ENCODE peak calls at places on chromosomes 6 and 20, in six cellular contexts. One of them, this sample, is unnamed.

GRCh38 chr20:14664101-14664500 is 326.7 kb upstream of the FLRT3 start:
- DNase-seq in HepG2: no peak
- DNase-seq in H1: no peak
- DNase-seq in SK-N-SH: no peak
- DNase-seq in HL-60: no peak
- DNase-seq in K562: no peak
- DNase-seq in this sample: no peak

GRCh38 chr6:44512868-44513641 is 125.5 kb downstream of the CDC5L start:
- DNase-seq in HepG2: no peak
- DNase-seq in H1: peak
- DNase-seq in SK-N-SH: no peak
- DNase-seq in HL-60: no peak
- DNase-seq in K562: peak
- DNase-seq in this sample: no peak

GRCh38 chr6:43990627-43991619 is 136.3 kb downstream of the MRPL14 start:
- DNase-seq in HepG2: peak
- DNase-seq in H1: no peak
- DNase-seq in SK-N-SH: peak
- DNase-seq in HL-60: no peak
- DNase-seq in K562: peak
- DNase-seq in this sample: no peak

GRCh38 chr6:3176562-3177355 is 19.4 kb upstream of the TUBB2A start:
- DNase-seq in HepG2: peak
- DNase-seq in H1: no peak
- DNase-seq in SK-N-SH: no peak
- DNase-seq in HL-60: peak
- DNase-seq in K562: peak
- DNase-seq in this sample: no peak

GRCh38 chr6:3819161-3820110 is 29.7 kb upstream of the FAM50B start:
- DNase-seq in HepG2: no peak
- DNase-seq in H1: no peak
- DNase-seq in SK-N-SH: no peak
- DNase-seq in HL-60: no peak
- DNase-seq in K562: no peak
- DNase-seq in this sample: no peak

GRCh38 chr6:56368484-56368883 is 121.1 kb upstream of the COL21A1 start:
- DNase-seq in HepG2: peak
- DNase-seq in H1: no peak
- DNase-seq in SK-N-SH: no peak
- DNase-seq in HL-60: no peak
- DNase-seq in K562: no peak
- DNase-seq in this sample: no peak

GRCh38 chr6:148064406-148065134 is 278.1 kb upstream of the SASH1 start:
- DNase-seq in HepG2: no peak
- DNase-seq in H1: no peak
- DNase-seq in SK-N-SH: no peak
- DNase-seq in HL-60: no peak
- DNase-seq in K562: no peak
- DNase-seq in this sample: no peak

GRCh38 chr6:44505751-44506150 is 118.2 kb downstream of the CDC5L start:
- DNase-seq in HepG2: no peak
- DNase-seq in H1: peak
- DNase-seq in SK-N-SH: no peak
- DNase-seq in HL-60: no peak
- DNase-seq in K562: no peak
- DNase-seq in this sample: no peak

GRCh38 chr6:125952764-125953501 is 3.6 kb upstream of the HINT3 start:
- DNase-seq in HepG2: peak
- DNase-seq in H1: peak
- DNase-seq in SK-N-SH: peak
- DNase-seq in HL-60: peak
- DNase-seq in K562: no peak
- DNase-seq in this sample: no peak

GRCh38 chr20:20594171-20594530 is 118.3 kb downstream of the RALGAPA2 start:
- DNase-seq in HepG2: peak
- DNase-seq in H1: no peak
- DNase-seq in SK-N-SH: peak
- DNase-seq in HL-60: no peak
- DNase-seq in K562: no peak
- DNase-seq in this sample: no peak

GRCh38 chr6:158328446-158328845 is 16.2 kb downstream of the TULP4 start:
- DNase-seq in HepG2: no peak
- DNase-seq in H1: no peak
- DNase-seq in SK-N-SH: no peak
- DNase-seq in HL-60: no peak
- DNase-seq in K562: no peak
- DNase-seq in this sample: no peak

GRCh38 chr6:84763397-84764331 is 734 bp downstream of the TBX18 start:
- DNase-seq in HepG2: no peak
- DNase-seq in H1: peak
- DNase-seq in SK-N-SH: peak
- DNase-seq in HL-60: peak
- DNase-seq in K562: peak
- DNase-seq in this sample: no peak

GRCh38 chr6:99951016-99951805 is 42.8 kb downstream of the MCHR2 start:
- DNase-seq in HepG2: no peak
- DNase-seq in H1: no peak
- DNase-seq in SK-N-SH: no peak
- DNase-seq in HL-60: no peak
- DNase-seq in K562: no peak
- DNase-seq in this sample: no peak

GRCh38 chr6:112117554-112117953 is 30.2 kb downstream of the FAM229B start:
- DNase-seq in HepG2: no peak
- DNase-seq in H1: no peak
- DNase-seq in SK-N-SH: no peak
- DNase-seq in HL-60: no peak
- DNase-seq in K562: peak
- DNase-seq in this sample: no peak

GRCh38 chr20:52003976-52004375 is 187.6 kb downstream of the ZFP64 start:
- DNase-seq in HepG2: no peak
- DNase-seq in H1: no peak
- DNase-seq in SK-N-SH: no peak
- DNase-seq in HL-60: no peak
- DNase-seq in K562: no peak
- DNase-seq in this sample: no peak

GRCh38 chr6:65531545-65531944 is 175.5 kb downstream of the EYS start:
- DNase-seq in HepG2: no peak
- DNase-seq in H1: no peak
- DNase-seq in SK-N-SH: peak
- DNase-seq in HL-60: no peak
- DNase-seq in K562: no peak
- DNase-seq in this sample: no peak

GRCh38 chr6:16787128-16787685 is 25.9 kb upstream of the ATXN1 start:
- DNase-seq in HepG2: no peak
- DNase-seq in H1: no peak
- DNase-seq in SK-N-SH: no peak
- DNase-seq in HL-60: no peak
- DNase-seq in K562: no peak
- DNase-seq in this sample: no peak

GRCh38 chr6:113595921-113596376 is 261.2 kb upstream of the MARCKS start:
- DNase-seq in HepG2: no peak
- DNase-seq in H1: no peak
- DNase-seq in SK-N-SH: no peak
- DNase-seq in HL-60: no peak
- DNase-seq in K562: no peak
- DNase-seq in this sample: no peak

GRCh38 chr20:32792316-32792715 is 27.4 kb upstream of the MAPRE1 start:
- DNase-seq in HepG2: peak
- DNase-seq in H1: no peak
- DNase-seq in SK-N-SH: no peak
- DNase-seq in HL-60: peak
- DNase-seq in K562: peak
- DNase-seq in this sample: peak

GRCh38 chr6:4017847-4018193 is 61.1 kb downstream of the FAM217A start:
- DNase-seq in HepG2: peak
- DNase-seq in H1: no peak
- DNase-seq in SK-N-SH: peak
- DNase-seq in HL-60: peak
- DNase-seq in K562: no peak
- DNase-seq in this sample: no peak

GRCh38 chr6:44179072-44179536 is 20.5 kb downstream of the CAPN11 start:
- DNase-seq in HepG2: peak
- DNase-seq in H1: no peak
- DNase-seq in SK-N-SH: no peak
- DNase-seq in HL-60: no peak
- DNase-seq in K562: no peak
- DNase-seq in this sample: no peak

GRCh38 chr20:59125332-59125731 is 38.3 kb upstream of the ZNF831 start:
- DNase-seq in HepG2: no peak
- DNase-seq in H1: no peak
- DNase-seq in SK-N-SH: no peak
- DNase-seq in HL-60: no peak
- DNase-seq in K562: no peak
- DNase-seq in this sample: no peak
- TF ChIP-seq GABPA in HepG2: no peak
- TF ChIP-seq GABPA in H1: no peak
- TF ChIP-seq GABPA in SK-N-SH: no peak
- TF ChIP-seq GABPA in HL-60: no peak
- TF ChIP-seq GABPA in K562: no peak
- TF ChIP-seq GABPA in this sample: no peak

GRCh38 chr6:170371091-170371490 is 64.5 kb downstream of the FAM120B start:
- DNase-seq in HepG2: no peak
- DNase-seq in H1: no peak
- DNase-seq in SK-N-SH: no peak
- DNase-seq in HL-60: no peak
- DNase-seq in K562: no peak
- DNase-seq in this sample: no peak
- TF ChIP-seq GABPA in HepG2: no peak
- TF ChIP-seq GABPA in H1: no peak
- TF ChIP-seq GABPA in SK-N-SH: no peak
- TF ChIP-seq GABPA in HL-60: no peak
- TF ChIP-seq GABPA in K562: no peak
- TF ChIP-seq GABPA in this sample: no peak

GRCh38 chr6:106163966-106164877 is 78.1 kb downstream of the PRDM1 start:
- DNase-seq in HepG2: no peak
- DNase-seq in H1: no peak
- DNase-seq in SK-N-SH: no peak
- DNase-seq in HL-60: peak
- DNase-seq in K562: no peak
- DNase-seq in this sample: peak
- TF ChIP-seq GABPA in HepG2: no peak
- TF ChIP-seq GABPA in H1: no peak
- TF ChIP-seq GABPA in SK-N-SH: no peak
- TF ChIP-seq GABPA in HL-60: no peak
- TF ChIP-seq GABPA in K562: no peak
- TF ChIP-seq GABPA in this sample: no peak

DNA sequence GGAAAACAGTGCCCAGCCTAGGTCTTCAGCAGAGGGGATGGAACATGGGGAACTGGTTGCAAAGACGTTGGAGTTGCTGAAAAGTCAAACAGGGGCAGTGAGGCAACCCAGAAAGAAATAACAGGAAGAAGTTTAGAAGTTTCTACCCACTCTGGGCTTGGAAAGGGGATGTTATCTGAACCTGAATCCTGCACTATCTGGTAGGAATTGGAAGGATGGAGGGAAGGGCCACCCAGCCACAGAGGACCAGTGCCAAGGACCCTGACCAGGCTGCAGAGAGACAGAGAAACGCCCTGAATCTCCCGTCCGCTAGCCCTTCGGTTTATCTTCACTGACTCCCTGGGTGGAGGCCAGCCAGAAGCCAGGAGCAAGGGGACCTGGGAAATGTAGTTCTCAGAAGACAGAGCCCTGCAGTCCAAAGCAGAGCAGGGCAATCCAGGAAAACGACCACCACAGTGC is 217.3 kb upstream of the RREB1 start:
- DNase-seq in HepG2: no peak
- DNase-seq in H1: peak
- DNase-seq in SK-N-SH: peak
- DNase-seq in HL-60: peak
- DNase-seq in K562: peak
- DNase-seq in this sample: no peak
- TF ChIP-seq GABPA in HepG2: no peak
- TF ChIP-seq GABPA in H1: no peak
- TF ChIP-seq GABPA in SK-N-SH: no peak
- TF ChIP-seq GABPA in HL-60: no peak
- TF ChIP-seq GABPA in K562: no peak
- TF ChIP-seq GABPA in this sample: no peak

DNA sequence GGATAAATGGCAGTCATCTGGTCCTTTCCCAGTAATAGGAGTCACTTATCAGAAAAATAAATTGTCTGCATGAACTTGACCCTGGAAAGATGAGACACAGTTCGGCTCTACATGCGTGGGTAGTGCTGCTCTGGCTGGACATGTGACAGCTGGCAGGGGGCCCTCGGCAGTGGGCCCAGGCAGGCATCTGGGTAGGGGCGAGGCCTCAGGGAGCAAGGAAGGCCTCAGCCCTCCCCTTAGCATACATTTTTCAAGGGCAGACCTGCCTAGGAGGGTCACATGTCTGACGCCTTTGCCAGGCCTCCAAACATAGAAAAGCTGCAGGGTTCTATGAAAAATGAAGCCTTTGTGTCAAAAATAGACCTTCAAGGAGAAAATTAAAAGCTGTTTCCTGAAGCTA is 12.8 kb upstream of the ILRUN start:
- DNase-seq in HepG2: no peak
- DNase-seq in H1: no peak
- DNase-seq in SK-N-SH: peak
- DNase-seq in HL-60: no peak
- DNase-seq in K562: no peak
- DNase-seq in this sample: no peak
- TF ChIP-seq GABPA in HepG2: no peak
- TF ChIP-seq GABPA in H1: no peak
- TF ChIP-seq GABPA in SK-N-SH: no peak
- TF ChIP-seq GABPA in HL-60: no peak
- TF ChIP-seq GABPA in K562: no peak
- TF ChIP-seq GABPA in this sample: no peak

GRCh38 chr6:134802426-134803058 is 147.4 kb downstream of the ALDH8A1 start:
- DNase-seq in HepG2: peak
- DNase-seq in H1: no peak
- DNase-seq in SK-N-SH: no peak
- DNase-seq in HL-60: no peak
- DNase-seq in K562: no peak
- DNase-seq in this sample: no peak

GRCh38 chr6:134806151-134806550 is 143.8 kb downstream of the ALDH8A1 start:
- DNase-seq in HepG2: no peak
- DNase-seq in H1: no peak
- DNase-seq in SK-N-SH: no peak
- DNase-seq in HL-60: no peak
- DNase-seq in K562: no peak
- DNase-seq in this sample: no peak

GRCh38 chr6:134810402-134810801 is 139.5 kb downstream of the ALDH8A1 start:
- DNase-seq in HepG2: no peak
- DNase-seq in H1: no peak
- DNase-seq in SK-N-SH: no peak
- DNase-seq in HL-60: no peak
- DNase-seq in K562: no peak
- DNase-seq in this sample: no peak

DNA sequence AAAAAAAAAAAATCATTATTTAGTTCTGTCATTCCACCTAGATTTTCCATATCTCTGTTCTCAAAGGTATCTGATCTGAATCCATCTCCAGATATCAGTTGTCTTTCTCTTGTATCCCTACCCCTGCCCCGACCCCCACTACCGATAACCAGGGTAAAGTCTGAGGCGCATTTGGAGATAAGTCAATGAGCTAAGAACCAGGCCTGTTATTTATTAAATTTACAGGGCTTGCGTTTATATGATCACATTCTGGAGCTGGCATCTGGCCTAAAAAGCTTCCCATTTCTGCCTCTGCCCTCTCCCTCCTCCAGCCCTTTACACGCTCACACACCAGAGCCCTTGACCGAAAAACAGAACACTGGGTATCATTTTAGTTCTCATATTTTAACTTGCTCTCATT is 144.7 kb downstream of the ALDH8A1 start:
- DNase-seq in HepG2: no peak
- DNase-seq in H1: no peak
- DNase-seq in SK-N-SH: peak
- DNase-seq in HL-60: no peak
- DNase-seq in K562: no peak
- DNase-seq in this sample: no peak
- TF ChIP-seq GABPA in HepG2: no peak
- TF ChIP-seq GABPA in H1: no peak
- TF ChIP-seq GABPA in SK-N-SH: no peak
- TF ChIP-seq GABPA in HL-60: no peak
- TF ChIP-seq GABPA in K562: no peak
- TF ChIP-seq GABPA in this sample: no peak

This sample was measured in GM12878.